ENCODE peak calls at places on chromosomes 16 and 17, in five cellular contexts. E is lower lobe of right lung; A is iPS-NIHi11; D is HS-5; H is stimulated activated CD4-positive, alpha-beta T cell treated with anti-CD3 and anti-CD28 coated beads, Interleukin-1b, Interleukin-23, amount 100 ng/mL, for 48 hours. B is an unnamed sample.

GRCh38 chr16:84103678-84104077 is 13.1 kb downstream of the MBTPS1 start:
- DNase-seq in D (no peak), E (no peak), A (no peak), H (no peak), B (no peak)

GRCh38 chr17:30290696-30291570 is 811 bp downstream of the BLMH start:
- DNase-seq in E (peak), A (peak), D (no peak), H (peak), B (no peak)

GRCh38 chr17:59893617-59894100 is 738 bp downstream of the RPS6KB1 start:
- DNase-seq in A (peak), H (no peak), D (no peak), E (no peak), B (no peak)

GRCh38 chr16:27633721-27634120 is 83.8 kb downstream of the KATNIP start:
- DNase-seq in H (no peak), E (no peak), D (no peak), A (no peak), B (no peak)

GRCh38 chr17:61786088-61786487 is 77.2 kb downstream of the BRIP1 start:
- DNase-seq in D (no peak), A (no peak), E (no peak), H (no peak), B (no peak)

GRCh38 chr16:23608194-23608593 is 12.1 kb upstream of the NDUFAB1 start:
- DNase-seq in E (no peak), D (peak), H (no peak), A (no peak), B (peak)

GRCh38 chr16:13390093-13390985 is 488.9 kb downstream of the SHISA9 start:
- DNase-seq in H (no peak), E (no peak), D (no peak), A (no peak), B (no peak)

GRCh38 chr16:48687421-48688038 is 77.5 kb upstream of the N4BP1 start:
- DNase-seq in A (peak), H (peak), D (peak), E (peak), B (peak)

GRCh38 chr17:31067699-31068184 is 27.0 kb upstream of the NF1 start:
- DNase-seq in A (no peak), H (no peak), D (peak), E (no peak), B (peak)

B was measured in non-pigmented ciliary epithelial cell.